ENCODE peak calls at places on chromosome 20, in seven cellular contexts. R, C, N, S, H, W and E are unnamed samples.

GRCh38 chr20:19991826-19992225 is 25.3 kb upstream of the NAA20 start:
- DNase-seq in R (no peak), C (peak), N (no peak), S (peak), H (no peak), W (no peak), E (no peak)

GRCh38 chr20:38604873-38605303 is 3.3 kb downstream of the ARHGAP40 start:
- DNase-seq in R (no peak), C (peak), N (no peak), S (peak), H (no peak), W (peak), E (peak)

GRCh38 chr20:10306440-10307358 is 88.1 kb downstream of the SNAP25 start:
- DNase-seq in R (no peak), C (peak), N (no peak), S (peak), H (peak), W (no peak), E (peak)

GRCh38 chr20:13158339-13158738 is 62.7 kb upstream of the ISM1 start:
- DNase-seq in R (no peak), C (no peak), N (no peak), S (no peak), H (no peak), W (no peak), E (no peak)

GRCh38 chr20:32975698-32976674 is 28.2 kb downstream of the SUN5 start:
- DNase-seq in R (peak), C (no peak), N (peak), S (no peak), H (peak), W (no peak), E (peak)

GRCh38 chr20:49832632-49833327 is 20.2 kb downstream of the SLC9A8 start:
- DNase-seq in R (no peak), C (peak), N (no peak), S (peak), H (no peak), W (no peak), E (no peak)

GRCh38 chr20:47540443-47541354 is 39.0 kb downstream of the NCOA3 start:
- DNase-seq in R (no peak), C (peak), N (no peak), S (peak), H (no peak), W (no peak), E (peak)

GRCh38 chr20:45407067-45407745 is 883 bp upstream of the DBNDD2 start:
- DNase-seq in R (no peak), C (no peak), N (peak), S (peak), H (no peak), W (peak), E (peak)

GRCh38 chr20:35311409-35311808 is 19.2 kb upstream of the FAM83C start:
- DNase-seq in R (no peak), C (peak), N (peak), S (no peak), H (no peak), W (no peak), E (peak)

GRCh38 chr20:46142124-46142523 is 24.0 kb downstream of the CD40 start:
- DNase-seq in R (no peak), C (no peak), N (no peak), S (no peak), H (no peak), W (no peak), E (no peak)

GRCh38 chr20:58553841-58554240 is 38.6 kb upstream of the APCDD1L start:
- DNase-seq in R (no peak), C (peak), N (peak), S (no peak), H (no peak), W (no peak), E (no peak)

GRCh38 chr20:50247196-50248094 is 56.8 kb downstream of the CEBPB start:
- DNase-seq in R (no peak), C (no peak), N (no peak), S (no peak), H (peak), W (no peak), E (no peak)

GRCh38 chr20:59032713-59033059 is 551 bp upstream of the ATP5F1E start:
- DNase-seq in R (no peak), C (peak), N (no peak), S (peak), H (peak), W (no peak), E (peak)

GRCh38 chr20:61260905-61261304 is 8.8 kb downstream of the CDH4 start:
- DNase-seq in R (peak), C (no peak), N (peak), S (no peak), H (no peak), W (no peak), E (peak)

GRCh38 chr20:34579936-34580587 is 21.5 kb downstream of the MAP1LC3A start:
- DNase-seq in R (no peak), C (peak), N (no peak), S (no peak), H (no peak), W (no peak), E (no peak)

GRCh38 chr20:4043329-4043728 is 28.0 kb upstream of the RNF24 start:
- DNase-seq in R (no peak), C (no peak), N (no peak), S (no peak), H (no peak), W (no peak), E (no peak)

GRCh38 chr20:62822788-62823651 is 6.2 kb downstream of the COL9A3 start:
- DNase-seq in R (peak), C (peak), N (peak), S (no peak), H (peak), W (no peak), E (peak)

GRCh38 chr20:5481872-5482271 is 165.1 kb upstream of the PROKR2 start:
- DNase-seq in R (no peak), C (no peak), N (no peak), S (no peak), H (no peak), W (no peak), E (no peak)

GRCh38 chr20:5482791-5483190 is 166.0 kb upstream of the PROKR2 start:
- DNase-seq in R (no peak), C (peak), N (no peak), S (no peak), H (no peak), W (no peak), E (no peak)

GRCh38 chr20:5484346-5484745 is 167.6 kb upstream of the PROKR2 start:
- DNase-seq in R (no peak), C (no peak), N (no peak), S (no peak), H (no peak), W (no peak), E (no peak)

GRCh38 chr20:5484926-5485325 is 168.2 kb upstream of the PROKR2 start:
- DNase-seq in R (no peak), C (no peak), N (no peak), S (no peak), H (no peak), W (no peak), E (no peak)

GRCh38 chr20:5480824-5481600 is 164.3 kb upstream of the PROKR2 start:
- DNase-seq in R (no peak), C (no peak), N (no peak), S (no peak), H (no peak), W (no peak), E (no peak)
- H3K23ac ChIP-seq in R (no peak), C (no peak), N (no peak), S (no peak), H (no peak), W (no peak), E (no peak)

DNA sequence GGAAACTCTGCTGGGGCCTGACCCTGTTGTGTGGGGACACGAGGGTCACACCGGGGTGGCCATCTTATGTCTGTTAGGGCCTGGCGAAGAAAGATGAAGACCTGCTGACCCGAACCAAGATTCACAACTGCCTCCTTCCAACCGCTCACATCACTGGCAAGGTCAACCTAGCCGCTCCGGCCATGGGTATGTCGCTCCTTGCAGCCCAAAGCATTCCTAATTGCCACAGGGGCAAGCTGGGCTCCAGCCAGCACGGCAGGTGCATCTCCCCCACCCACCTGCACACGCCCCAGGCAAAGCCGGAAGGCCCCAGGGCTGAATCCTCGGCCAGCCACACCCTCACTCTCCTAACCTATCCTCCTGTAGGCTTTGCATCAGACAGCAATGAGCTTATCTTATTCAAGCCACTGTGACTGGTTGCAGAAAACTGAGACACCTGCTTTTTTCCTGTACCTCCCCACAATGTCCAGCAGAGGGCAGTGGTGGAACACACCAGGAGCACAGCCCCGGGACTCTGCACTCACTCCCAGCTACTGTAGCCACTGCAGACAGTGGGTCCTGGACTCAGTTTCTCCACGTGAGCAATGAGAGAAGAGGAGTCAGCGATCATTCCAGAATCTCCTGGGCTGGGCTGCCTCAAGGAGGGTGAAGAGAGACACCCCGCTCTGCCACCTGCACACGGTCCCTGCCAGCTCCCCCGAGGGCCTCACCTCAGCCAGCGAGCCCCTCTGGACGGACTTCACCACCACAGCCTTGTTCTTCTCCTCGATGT is 170.2 kb downstream of the PREX1 start:
- DNase-seq in R (peak), C (peak), N (peak), S (peak), H (peak), W (peak), E (peak)
- H2BK5ac ChIP-seq in R (no peak), C (no peak), N (no peak), S (no peak), H (no peak), W (no peak), E (no peak)

GRCh38 chr20:1825492-1825891 is 69.7 kb upstream of the SIRPA start:
- DNase-seq in R (no peak), C (peak), N (no peak), S (no peak), H (peak), W (no peak), E (no peak)
- H3K23ac ChIP-seq in R (no peak), C (peak), N (no peak), S (no peak), H (no peak), W (no peak), E (no peak)

DNA sequence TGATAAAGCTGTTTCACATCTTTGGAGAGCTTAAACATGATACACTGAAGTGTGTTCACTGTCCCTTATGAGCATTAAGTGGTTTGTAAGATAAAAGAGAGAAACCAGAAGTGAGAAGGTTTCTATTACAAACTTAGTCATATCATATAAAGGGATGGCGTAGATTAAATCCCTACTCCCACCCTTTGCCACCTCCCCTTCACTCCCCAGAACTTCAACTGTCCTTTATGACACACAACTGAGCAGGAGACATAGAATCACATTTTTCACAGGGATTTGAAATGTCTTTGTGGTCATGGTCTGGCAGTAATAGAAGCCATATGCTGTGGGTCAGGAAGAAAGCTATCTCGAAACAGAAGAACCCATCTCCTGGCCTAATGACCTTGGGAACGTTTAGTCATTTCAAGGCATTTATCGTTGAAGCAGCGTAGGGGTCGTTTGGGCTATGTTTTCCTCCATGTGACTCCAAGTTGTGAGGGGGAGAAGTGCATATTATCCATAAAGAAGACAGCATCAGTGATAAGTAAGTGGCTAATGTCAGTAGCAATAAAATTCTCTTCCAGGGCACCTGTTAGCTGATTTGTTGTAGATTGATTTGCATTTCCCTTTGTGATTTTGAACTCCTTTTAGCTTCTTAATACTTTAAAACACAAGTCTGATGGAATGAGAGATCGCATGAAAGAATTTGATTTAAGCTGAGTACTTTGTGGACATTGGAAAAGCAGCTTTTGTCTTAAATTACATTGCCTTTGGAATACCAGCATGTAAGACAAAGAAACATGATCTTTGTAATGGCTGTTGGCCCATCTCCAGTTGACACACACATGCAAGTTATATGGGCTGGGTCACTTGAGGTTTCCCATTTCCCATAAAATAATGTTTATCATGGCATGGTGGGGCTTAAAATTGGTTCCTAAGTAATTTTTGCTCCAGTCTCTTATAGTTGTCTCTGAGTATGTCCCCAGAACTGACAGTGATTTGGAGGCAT is 501.5 kb upstream of the FLRT3 start:
- DNase-seq in R (no peak), C (no peak), N (no peak), S (no peak), H (no peak), W (no peak), E (no peak)
- H2BK5ac ChIP-seq in R (no peak), C (no peak), N (no peak), S (no peak), H (no peak), W (no peak), E (no peak)

DNA sequence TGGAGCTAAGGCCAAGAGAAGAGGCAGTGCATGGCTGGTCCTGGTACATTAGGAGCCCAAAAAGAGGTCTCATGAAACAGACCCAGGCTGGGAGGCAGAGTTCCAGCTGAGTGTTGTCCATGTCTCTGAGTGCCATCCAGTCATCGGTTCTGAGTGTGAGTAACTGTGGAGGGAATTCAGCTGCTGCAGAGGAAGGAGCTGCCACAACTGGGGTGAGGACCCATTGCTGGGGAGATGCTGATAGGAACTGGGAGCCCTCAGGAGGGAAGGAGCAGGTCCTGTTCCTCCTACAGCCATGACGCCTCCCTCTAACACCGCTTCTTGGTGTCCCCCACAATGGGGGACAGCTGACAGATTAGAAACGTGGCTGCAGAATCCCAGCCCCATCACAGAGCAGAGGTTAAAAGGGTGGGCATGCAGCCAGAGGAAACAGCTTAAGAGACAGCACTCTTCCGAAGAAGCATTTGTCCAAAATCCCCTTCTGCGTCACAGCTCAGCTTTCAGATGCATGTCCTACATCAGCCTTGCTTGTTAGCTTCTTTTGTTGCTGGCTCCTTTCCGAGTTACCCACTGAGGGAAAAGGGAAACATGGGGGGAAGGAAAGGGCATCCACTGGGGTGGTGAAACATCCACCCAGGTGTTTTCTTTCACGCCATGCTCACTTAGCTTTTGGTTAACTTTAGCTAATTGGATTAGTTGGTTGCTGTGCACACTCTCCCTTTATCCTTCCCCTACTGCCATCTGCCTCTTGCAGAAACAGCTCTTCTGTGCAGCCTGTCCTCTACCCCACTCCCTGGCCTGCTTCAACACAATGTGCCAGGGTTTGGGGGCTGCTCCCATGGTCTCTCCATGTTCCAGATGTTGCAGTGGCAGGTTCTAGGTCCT is 239.2 kb downstream of the SYNDIG1 start:
- DNase-seq in R (peak), C (peak), N (no peak), S (no peak), H (no peak), W (no peak), E (no peak)
- H3K23ac ChIP-seq in R (no peak), C (no peak), N (no peak), S (no peak), H (no peak), W (no peak), E (no peak)

DNA sequence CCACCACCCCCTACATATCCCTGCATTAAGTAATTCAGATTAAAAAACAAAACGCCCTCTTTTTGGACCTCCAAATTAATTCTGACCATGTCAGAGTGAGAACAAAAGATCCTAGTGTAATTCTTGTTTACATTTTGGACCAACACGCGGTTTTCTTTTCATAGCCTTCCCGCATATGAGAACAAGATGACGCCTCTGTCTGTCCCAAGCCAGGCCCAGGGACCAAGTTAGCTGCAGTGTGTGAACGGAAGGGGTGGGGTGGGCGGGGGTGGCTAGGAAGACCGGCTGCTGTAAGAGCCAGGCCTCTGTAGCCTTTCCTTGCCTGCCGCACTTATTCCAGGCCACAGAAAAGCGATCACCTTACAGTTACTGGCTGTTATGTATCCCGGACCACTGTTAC is 68.0 kb downstream of the PLCG1 start:
- DNase-seq in R (no peak), C (no peak), N (no peak), S (no peak), H (no peak), W (no peak), E (no peak)
- H2BK5ac ChIP-seq in R (no peak), C (no peak), N (no peak), S (no peak), H (no peak), W (no peak), E (no peak)

GRCh38 chr20:37524859-37525708 is 2.6 kb downstream of the BLCAP start:
- DNase-seq in R (no peak), C (peak), N (no peak), S (no peak), H (no peak), W (no peak), E (no peak)
- H3K23ac ChIP-seq in R (no peak), C (peak), N (no peak), S (no peak), H (no peak), W (no peak), E (no peak)

DNA sequence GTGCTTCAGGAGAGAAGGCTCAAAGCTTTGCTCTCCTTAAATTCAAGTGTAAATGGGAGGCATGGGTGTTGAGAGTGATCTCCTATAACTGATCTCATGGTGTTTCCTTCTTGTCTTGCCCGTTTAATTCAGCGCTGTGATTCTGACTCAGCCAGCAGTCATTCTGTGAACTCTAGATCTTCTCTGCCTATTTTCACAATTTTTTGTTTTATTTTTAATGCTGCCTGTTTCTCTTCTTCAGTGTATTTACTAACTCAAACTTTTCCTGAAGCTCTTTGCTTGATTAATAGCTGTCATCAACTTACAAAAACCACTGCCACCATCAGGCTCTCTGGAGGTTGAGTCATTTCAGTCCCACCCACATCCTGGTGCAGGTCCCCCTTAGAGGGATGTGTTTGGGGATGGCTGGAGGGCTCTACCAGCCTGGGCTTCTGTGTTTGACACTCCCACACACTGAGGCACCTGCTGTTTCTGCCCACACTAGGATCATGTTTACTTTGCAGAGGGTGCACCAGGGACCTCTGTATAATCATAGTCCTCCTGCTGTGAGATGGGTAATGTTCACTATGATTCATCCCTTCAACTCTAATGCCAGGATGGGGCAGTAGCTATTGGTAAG is 94.0 kb downstream of the SHLD1 start:
- DNase-seq in R (no peak), C (peak), N (no peak), S (peak), H (no peak), W (no peak), E (no peak)
- H2BK5ac ChIP-seq in R (no peak), C (no peak), N (no peak), S (no peak), H (no peak), W (no peak), E (no peak)

GRCh38 chr20:43284481-43284880 is 94.8 kb upstream of the PTPRT start:
- DNase-seq in R (no peak), C (no peak), N (no peak), S (no peak), H (no peak), W (no peak), E (no peak)
- H3K23ac ChIP-seq in R (no peak), C (no peak), N (no peak), S (no peak), H (no peak), W (no peak), E (no peak)

GRCh38 chr20:2804041-2804828 is 3.8 kb upstream of the CPXM1 start:
- DNase-seq in R (no peak), C (no peak), N (no peak), S (no peak), H (peak), W (no peak), E (no peak)
- H2BK5ac ChIP-seq in R (no peak), C (no peak), N (no peak), S (no peak), H (no peak), W (no peak), E (no peak)